ENCODE peak calls at places on chromosome 1, in eight cellular contexts. One of them, this sample, is unnamed.

GRCh38 chr1:178630418-178630817 is 94.6 kb upstream of the RALGPS2 start:
- DNase-seq in stimulated activated CD4-positive, alpha-beta T cell treated with anti-CD3 and anti-CD28 coated beads, Interleukin-1b, Interleukin-23, amount 100 ng/mL, for 24 hours: no peak
- DNase-seq in NCI-H1105: no peak
- DNase-seq in NCI-H510A treated with DMSO at 0.1 percent for 48 hours: no peak
- DNase-seq in naive thymus-derived CD8-positive, alpha-beta T cell: no peak
- DNase-seq in esophagus muscularis mucosa: no peak
- DNase-seq in H4: no peak
- DNase-seq in RPMI8226: no peak
- DNase-seq in this sample: no peak

GRCh38 chr1:33985166-33985565 is 121.3 kb downstream of the HMGB4 start:
- DNase-seq in stimulated activated CD4-positive, alpha-beta T cell treated with anti-CD3 and anti-CD28 coated beads, Interleukin-1b, Interleukin-23, amount 100 ng/mL, for 24 hours: no peak
- DNase-seq in NCI-H1105: no peak
- DNase-seq in NCI-H510A treated with DMSO at 0.1 percent for 48 hours: no peak
- DNase-seq in naive thymus-derived CD8-positive, alpha-beta T cell: no peak
- DNase-seq in esophagus muscularis mucosa: no peak
- DNase-seq in H4: no peak
- DNase-seq in RPMI8226: no peak
- DNase-seq in this sample: no peak

GRCh38 chr1:91080650-91081049 is 58.8 kb upstream of the ZNF644 start:
- DNase-seq in stimulated activated CD4-positive, alpha-beta T cell treated with anti-CD3 and anti-CD28 coated beads, Interleukin-1b, Interleukin-23, amount 100 ng/mL, for 24 hours: no peak
- DNase-seq in NCI-H1105: no peak
- DNase-seq in NCI-H510A treated with DMSO at 0.1 percent for 48 hours: no peak
- DNase-seq in naive thymus-derived CD8-positive, alpha-beta T cell: no peak
- DNase-seq in esophagus muscularis mucosa: peak; percentile 55
- DNase-seq in H4: no peak
- DNase-seq in RPMI8226: no peak
- DNase-seq in this sample: no peak

GRCh38 chr1:201282216-201282615 is 1.1 kb upstream of the PKP1 start:
- DNase-seq in stimulated activated CD4-positive, alpha-beta T cell treated with anti-CD3 and anti-CD28 coated beads, Interleukin-1b, Interleukin-23, amount 100 ng/mL, for 24 hours: no peak
- DNase-seq in NCI-H1105: no peak
- DNase-seq in NCI-H510A treated with DMSO at 0.1 percent for 48 hours: no peak
- DNase-seq in naive thymus-derived CD8-positive, alpha-beta T cell: no peak
- DNase-seq in esophagus muscularis mucosa: no peak
- DNase-seq in H4: no peak
- DNase-seq in RPMI8226: no peak
- DNase-seq in this sample: no peak

GRCh38 chr1:67818162-67818561 is 15.1 kb downstream of the GNG12 start:
- DNase-seq in stimulated activated CD4-positive, alpha-beta T cell treated with anti-CD3 and anti-CD28 coated beads, Interleukin-1b, Interleukin-23, amount 100 ng/mL, for 24 hours: no peak
- DNase-seq in NCI-H1105: no peak
- DNase-seq in NCI-H510A treated with DMSO at 0.1 percent for 48 hours: no peak
- DNase-seq in naive thymus-derived CD8-positive, alpha-beta T cell: no peak
- DNase-seq in esophagus muscularis mucosa: no peak
- DNase-seq in H4: no peak
- DNase-seq in RPMI8226: no peak
- DNase-seq in this sample: no peak

GRCh38 chr1:70290248-70290647 is 64.3 kb downstream of the ANKRD13C start:
- DNase-seq in stimulated activated CD4-positive, alpha-beta T cell treated with anti-CD3 and anti-CD28 coated beads, Interleukin-1b, Interleukin-23, amount 100 ng/mL, for 24 hours: no peak
- DNase-seq in NCI-H1105: no peak
- DNase-seq in NCI-H510A treated with DMSO at 0.1 percent for 48 hours: no peak
- DNase-seq in naive thymus-derived CD8-positive, alpha-beta T cell: no peak
- DNase-seq in esophagus muscularis mucosa: no peak
- DNase-seq in H4: no peak
- DNase-seq in RPMI8226: no peak
- DNase-seq in this sample: no peak

GRCh38 chr1:77514871-77515776 is 167.3 kb downstream of the ZZZ3 start:
- DNase-seq in stimulated activated CD4-positive, alpha-beta T cell treated with anti-CD3 and anti-CD28 coated beads, Interleukin-1b, Interleukin-23, amount 100 ng/mL, for 24 hours: no peak
- DNase-seq in NCI-H1105: no peak
- DNase-seq in NCI-H510A treated with DMSO at 0.1 percent for 48 hours: no peak
- DNase-seq in naive thymus-derived CD8-positive, alpha-beta T cell: no peak
- DNase-seq in esophagus muscularis mucosa: no peak
- DNase-seq in H4: peak; percentile 58
- DNase-seq in RPMI8226: no peak
- DNase-seq in this sample: no peak

GRCh38 chr1:199202331-199202730 is 563.5 kb downstream of the PTPRC start:
- DNase-seq in stimulated activated CD4-positive, alpha-beta T cell treated with anti-CD3 and anti-CD28 coated beads, Interleukin-1b, Interleukin-23, amount 100 ng/mL, for 24 hours: no peak
- DNase-seq in NCI-H1105: no peak
- DNase-seq in NCI-H510A treated with DMSO at 0.1 percent for 48 hours: no peak
- DNase-seq in naive thymus-derived CD8-positive, alpha-beta T cell: no peak
- DNase-seq in esophagus muscularis mucosa: no peak
- DNase-seq in H4: no peak
- DNase-seq in RPMI8226: no peak
- DNase-seq in this sample: no peak

GRCh38 chr1:229388876-229389580 is 44.9 kb downstream of the ACTA1 start:
- DNase-seq in stimulated activated CD4-positive, alpha-beta T cell treated with anti-CD3 and anti-CD28 coated beads, Interleukin-1b, Interleukin-23, amount 100 ng/mL, for 24 hours: no peak
- DNase-seq in NCI-H1105: no peak
- DNase-seq in NCI-H510A treated with DMSO at 0.1 percent for 48 hours: no peak
- DNase-seq in naive thymus-derived CD8-positive, alpha-beta T cell: no peak
- DNase-seq in esophagus muscularis mucosa: no peak
- DNase-seq in H4: peak; percentile 18
- DNase-seq in RPMI8226: no peak
- DNase-seq in this sample: no peak

GRCh38 chr1:13593511-13594131 is 10.0 kb downstream of the PDPN start:
- DNase-seq in stimulated activated CD4-positive, alpha-beta T cell treated with anti-CD3 and anti-CD28 coated beads, Interleukin-1b, Interleukin-23, amount 100 ng/mL, for 24 hours: no peak
- DNase-seq in NCI-H1105: no peak
- DNase-seq in NCI-H510A treated with DMSO at 0.1 percent for 48 hours: no peak
- DNase-seq in naive thymus-derived CD8-positive, alpha-beta T cell: no peak
- DNase-seq in esophagus muscularis mucosa: no peak
- DNase-seq in H4: peak; percentile 64
- DNase-seq in RPMI8226: no peak
- DNase-seq in this sample: no peak

GRCh38 chr1:225657462-225657989 is 4.6 kb upstream of the ENAH start:
- DNase-seq in stimulated activated CD4-positive, alpha-beta T cell treated with anti-CD3 and anti-CD28 coated beads, Interleukin-1b, Interleukin-23, amount 100 ng/mL, for 24 hours: no peak
- DNase-seq in NCI-H1105: no peak
- DNase-seq in NCI-H510A treated with DMSO at 0.1 percent for 48 hours: no peak
- DNase-seq in naive thymus-derived CD8-positive, alpha-beta T cell: no peak
- DNase-seq in esophagus muscularis mucosa: no peak
- DNase-seq in H4: peak; percentile 61
- DNase-seq in RPMI8226: no peak
- DNase-seq in this sample: no peak